ENCODE peak calls at places on chromosomes 13 and 19, in seven cellular contexts. One of them, this sample, is unnamed.

GRCh38 chr19:47353307-47353712 is 4.2 kb downstream of the DHX34 start:
- DNase-seq in osteoblast: no peak
- DNase-seq in CD4-positive, CD25-positive, alpha-beta regulatory T cell: no peak
- DNase-seq in ascending aorta: no peak
- DNase-seq in DND-41: no peak
- DNase-seq in mesendoderm: no peak
- DNase-seq in breast epithelium: no peak
- DNase-seq in this sample: no peak

GRCh38 chr13:108858676-108859075 is 229.3 kb downstream of the MYO16 start:
- DNase-seq in mesendoderm: no peak
- DNase-seq in breast epithelium: no peak
- DNase-seq in osteoblast: no peak
- DNase-seq in ascending aorta: no peak
- DNase-seq in DND-41: no peak
- DNase-seq in CD4-positive, CD25-positive, alpha-beta regulatory T cell: no peak
- DNase-seq in this sample: no peak

GRCh38 chr19:8481191-8481590 is 21.2 kb downstream of the PRAM1 start:
- DNase-seq in ascending aorta: no peak
- DNase-seq in DND-41: no peak
- DNase-seq in osteoblast: no peak
- DNase-seq in breast epithelium: no peak
- DNase-seq in mesendoderm: no peak
- DNase-seq in CD4-positive, CD25-positive, alpha-beta regulatory T cell: no peak
- DNase-seq in this sample: no peak

GRCh38 chr13:40681341-40682051 is 15.1 kb upstream of the FOXO1 start:
- DNase-seq in ascending aorta: no peak
- DNase-seq in osteoblast: no peak
- DNase-seq in DND-41: no peak
- DNase-seq in CD4-positive, CD25-positive, alpha-beta regulatory T cell: no peak
- DNase-seq in mesendoderm: no peak
- DNase-seq in breast epithelium: no peak
- DNase-seq in this sample: no peak

GRCh38 chr13:72643339-72643989 is 84.0 kb downstream of the MZT1 start:
- DNase-seq in breast epithelium: no peak
- DNase-seq in DND-41: peak; percentile 56
- DNase-seq in CD4-positive, CD25-positive, alpha-beta regulatory T cell: peak; percentile 4
- DNase-seq in osteoblast: peak; percentile 89
- DNase-seq in mesendoderm: peak; percentile 35
- DNase-seq in ascending aorta: no peak
- DNase-seq in this sample: no peak

GRCh38 chr13:27131202-27131623 is 40.4 kb downstream of the USP12 start:
- DNase-seq in breast epithelium: no peak
- DNase-seq in ascending aorta: no peak
- DNase-seq in osteoblast: peak; percentile 23
- DNase-seq in mesendoderm: peak; percentile 45
- DNase-seq in CD4-positive, CD25-positive, alpha-beta regulatory T cell: peak; percentile 70
- DNase-seq in DND-41: no peak
- DNase-seq in this sample: no peak

GRCh38 chr13:23321534-23322241 is 111.8 kb downstream of the SACS start:
- DNase-seq in mesendoderm: no peak
- DNase-seq in osteoblast: peak; percentile 88
- DNase-seq in breast epithelium: no peak
- DNase-seq in ascending aorta: peak; percentile 92
- DNase-seq in CD4-positive, CD25-positive, alpha-beta regulatory T cell: no peak
- DNase-seq in DND-41: no peak
- DNase-seq in this sample: peak; percentile 63

GRCh38 chr13:28684257-28684656 is 25.3 kb downstream of the POMP start:
- DNase-seq in mesendoderm: peak; percentile 93
- DNase-seq in osteoblast: no peak
- DNase-seq in CD4-positive, CD25-positive, alpha-beta regulatory T cell: no peak
- DNase-seq in ascending aorta: no peak
- DNase-seq in breast epithelium: no peak
- DNase-seq in DND-41: no peak
- DNase-seq in this sample: no peak

GRCh38 chr19:5407356-5407755 is 47.9 kb upstream of the ZNRF4 start:
- DNase-seq in mesendoderm: peak; percentile 59
- DNase-seq in DND-41: no peak
- DNase-seq in osteoblast: no peak
- DNase-seq in CD4-positive, CD25-positive, alpha-beta regulatory T cell: no peak
- DNase-seq in ascending aorta: no peak
- DNase-seq in breast epithelium: no peak
- DNase-seq in this sample: no peak

GRCh38 chr13:75353786-75354193 is 128.2 kb downstream of the TBC1D4 start:
- DNase-seq in breast epithelium: no peak
- DNase-seq in CD4-positive, CD25-positive, alpha-beta regulatory T cell: no peak
- DNase-seq in DND-41: no peak
- DNase-seq in ascending aorta: no peak
- DNase-seq in mesendoderm: no peak
- DNase-seq in osteoblast: no peak
- DNase-seq in this sample: no peak

GRCh38 chr19:29620931-29621351 is 14.9 kb downstream of the POP4 start:
- DNase-seq in breast epithelium: no peak
- DNase-seq in CD4-positive, CD25-positive, alpha-beta regulatory T cell: no peak
- DNase-seq in mesendoderm: no peak
- DNase-seq in ascending aorta: no peak
- DNase-seq in osteoblast: no peak
- DNase-seq in DND-41: peak; percentile 11
- DNase-seq in this sample: no peak

GRCh38 chr13:59475911-59476310 is 687.8 kb downstream of the DIAPH3 start:
- DNase-seq in ascending aorta: no peak
- DNase-seq in DND-41: no peak
- DNase-seq in osteoblast: no peak
- DNase-seq in CD4-positive, CD25-positive, alpha-beta regulatory T cell: no peak
- DNase-seq in breast epithelium: no peak
- DNase-seq in mesendoderm: peak; percentile 90
- DNase-seq in this sample: no peak

GRCh38 chr13:67133476-67133875 is 96.7 kb downstream of the PCDH9 start:
- DNase-seq in mesendoderm: no peak
- DNase-seq in CD4-positive, CD25-positive, alpha-beta regulatory T cell: no peak
- DNase-seq in DND-41: no peak
- DNase-seq in osteoblast: no peak
- DNase-seq in ascending aorta: no peak
- DNase-seq in breast epithelium: no peak
- DNase-seq in this sample: no peak

GRCh38 chr13:94218537-94218936 is 260.9 kb downstream of the DCT start:
- DNase-seq in osteoblast: no peak
- DNase-seq in CD4-positive, CD25-positive, alpha-beta regulatory T cell: no peak
- DNase-seq in breast epithelium: no peak
- DNase-seq in mesendoderm: no peak
- DNase-seq in ascending aorta: no peak
- DNase-seq in DND-41: no peak
- DNase-seq in this sample: no peak

GRCh38 chr13:40348096-40348679 is 318.3 kb downstream of the FOXO1 start:
- DNase-seq in CD4-positive, CD25-positive, alpha-beta regulatory T cell: no peak
- DNase-seq in mesendoderm: peak; percentile 46
- DNase-seq in breast epithelium: no peak
- DNase-seq in DND-41: no peak
- DNase-seq in osteoblast: no peak
- DNase-seq in ascending aorta: no peak
- DNase-seq in this sample: no peak

GRCh38 chr13:102394158-102395053 is 7.4 kb downstream of the FGF14 start:
- DNase-seq in mesendoderm: peak; percentile 97
- DNase-seq in osteoblast: peak; percentile 93
- DNase-seq in ascending aorta: peak; percentile 95
- DNase-seq in breast epithelium: peak; percentile 93
- DNase-seq in CD4-positive, CD25-positive, alpha-beta regulatory T cell: peak; percentile 89
- DNase-seq in DND-41: no peak
- DNase-seq in this sample: peak; percentile 66

GRCh38 chr19:16076154-16076957 is at the start of gene TPM4:
- DNase-seq in ascending aorta: peak; percentile 97
- DNase-seq in CD4-positive, CD25-positive, alpha-beta regulatory T cell: peak; percentile 84
- DNase-seq in osteoblast: peak; percentile 97
- DNase-seq in mesendoderm: peak; percentile 97
- DNase-seq in breast epithelium: peak; percentile 83
- DNase-seq in DND-41: peak; percentile 84
- DNase-seq in this sample: peak; percentile 75

GRCh38 chr19:46909356-46909755 is 48.6 kb downstream of the ARHGAP35 start:
- DNase-seq in DND-41: no peak
- DNase-seq in mesendoderm: no peak
- DNase-seq in osteoblast: peak; percentile 47
- DNase-seq in CD4-positive, CD25-positive, alpha-beta regulatory T cell: no peak
- DNase-seq in ascending aorta: no peak
- DNase-seq in breast epithelium: no peak
- DNase-seq in this sample: no peak

GRCh38 chr19:49749055-49749716 is 13.9 kb downstream of the TSKS start:
- DNase-seq in mesendoderm: peak; percentile 55
- DNase-seq in ascending aorta: no peak
- DNase-seq in DND-41: no peak
- DNase-seq in breast epithelium: no peak
- DNase-seq in CD4-positive, CD25-positive, alpha-beta regulatory T cell: no peak
- DNase-seq in osteoblast: peak; percentile 90
- DNase-seq in this sample: no peak

DNA sequence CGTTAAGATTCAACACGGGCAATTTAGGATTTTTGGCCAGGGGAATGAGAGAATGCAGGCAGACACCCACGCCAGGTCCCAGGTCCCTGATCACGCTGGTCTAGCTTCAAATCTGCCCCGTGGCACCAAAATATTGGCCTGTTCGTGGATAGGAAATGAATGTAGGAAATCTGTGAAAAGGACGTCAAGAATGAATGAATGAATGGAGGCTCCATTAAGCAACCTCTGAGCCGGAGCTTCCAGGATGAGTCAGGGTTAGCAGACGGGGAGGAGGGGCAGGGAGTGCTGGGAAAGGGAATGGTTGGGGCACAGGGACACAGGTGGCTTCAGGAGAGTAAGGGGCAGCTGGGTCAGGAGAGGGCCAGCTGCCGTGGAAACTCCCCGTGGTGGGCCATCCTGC is 4.2 kb downstream of the SULT2B1 start:
- DNase-seq in breast epithelium: no peak
- DNase-seq in mesendoderm: peak; percentile 85
- DNase-seq in osteoblast: peak; percentile 92
- DNase-seq in CD4-positive, CD25-positive, alpha-beta regulatory T cell: no peak
- DNase-seq in ascending aorta: no peak
- DNase-seq in DND-41: no peak
- DNase-seq in this sample: no peak
- H3K4me1 ChIP-seq in breast epithelium: no peaks in the 10 kb centered on the region
- H3K4me1 ChIP-seq in mesendoderm: no peaks in the 10 kb centered on the region
- H3K4me1 ChIP-seq in osteoblast: peaks cover 10% of the 10 kb centered on the region
- H3K4me1 ChIP-seq in CD4-positive, CD25-positive, alpha-beta regulatory T cell: no peaks in the 10 kb centered on the region
- H3K4me1 ChIP-seq in ascending aorta: no peaks in the 10 kb centered on the region
- H3K4me1 ChIP-seq in DND-41: no peaks in the 10 kb centered on the region
- H3K4me1 ChIP-seq in this sample: no peaks in the 10 kb centered on the region

DNA sequence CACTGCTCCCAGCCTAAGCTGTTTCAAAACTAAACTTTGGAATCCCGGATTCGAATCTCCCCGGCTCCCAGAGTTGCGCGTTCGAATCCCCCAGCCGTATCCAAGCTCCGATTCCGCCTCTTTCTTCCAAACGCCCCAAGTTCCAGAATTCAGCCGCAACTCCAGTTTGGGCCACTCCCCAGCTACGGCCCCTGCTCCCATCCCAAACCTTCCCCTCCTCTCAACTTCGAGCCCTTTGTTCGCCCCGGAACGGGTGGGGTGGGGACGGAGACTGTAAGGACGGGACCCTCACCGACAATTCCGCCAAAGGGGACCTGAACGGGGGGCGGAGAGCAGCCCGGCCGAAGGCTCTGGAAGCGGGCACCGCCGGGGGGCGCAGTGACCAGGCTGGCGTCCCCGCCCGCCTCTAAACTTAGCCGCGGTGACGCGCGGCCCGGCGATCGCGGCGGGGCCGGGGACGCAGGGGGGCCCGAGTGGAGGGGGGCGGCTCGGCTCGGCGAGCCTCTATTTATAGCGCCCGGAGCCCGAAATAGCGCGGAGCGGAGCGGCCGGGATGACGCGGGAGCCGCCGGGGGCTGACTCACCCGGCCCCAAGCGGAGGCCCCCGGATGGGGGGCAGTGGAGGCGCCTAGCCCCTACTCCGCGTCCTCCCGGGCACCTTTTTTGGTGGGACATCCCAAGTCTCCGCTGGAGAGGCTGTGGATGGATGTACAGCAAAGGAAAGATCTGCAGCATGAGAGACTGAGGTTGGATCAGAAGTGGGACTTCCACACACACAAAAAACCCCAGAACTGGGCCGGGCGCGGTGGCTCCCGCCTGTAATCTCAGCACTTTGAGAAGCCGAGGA is 4.9 kb upstream of the ERCC1 start:
- DNase-seq in CD4-positive, CD25-positive, alpha-beta regulatory T cell: no peak
- DNase-seq in osteoblast: peak; percentile 92
- DNase-seq in mesendoderm: peak; percentile 63
- DNase-seq in ascending aorta: peak; percentile 93
- DNase-seq in breast epithelium: no peak
- DNase-seq in DND-41: no peak
- DNase-seq in this sample: no peak
- H3K27ac ChIP-seq in CD4-positive, CD25-positive, alpha-beta regulatory T cell: no peak overlapping the region
- H3K27ac ChIP-seq in osteoblast: peak overlapping the region; percentile 94
- H3K27ac ChIP-seq in mesendoderm: no peak overlapping the region
- H3K27ac ChIP-seq in ascending aorta: peak overlapping the region; percentile 93
- H3K27ac ChIP-seq in breast epithelium: peak overlapping the region; percentile 68
- H3K27ac ChIP-seq in DND-41: no peak overlapping the region
- H3K27ac ChIP-seq in this sample: peak overlapping the region; percentile 100

DNA sequence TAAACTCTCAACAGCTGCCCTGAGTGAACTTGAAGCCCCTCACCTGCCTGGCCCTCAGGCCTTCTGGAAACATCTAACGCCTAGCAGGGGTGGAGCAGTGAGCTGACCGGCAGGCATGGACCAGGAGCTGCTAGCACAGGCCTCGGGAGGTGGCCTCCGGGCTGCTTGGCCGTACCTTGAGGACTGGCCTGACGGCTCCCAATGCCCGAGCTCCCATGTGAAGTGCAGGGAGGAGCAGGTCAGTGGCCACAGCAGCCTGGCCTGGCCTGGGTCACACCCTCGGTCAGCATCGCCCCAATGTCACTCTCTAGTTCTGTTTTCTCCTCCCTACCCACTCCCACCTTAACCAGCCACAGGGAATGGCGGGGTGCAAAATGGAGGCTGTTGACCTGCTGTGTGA is 19.0 kb downstream of the TSHZ3 start:
- DNase-seq in mesendoderm: no peak
- DNase-seq in breast epithelium: no peak
- DNase-seq in DND-41: no peak
- DNase-seq in CD4-positive, CD25-positive, alpha-beta regulatory T cell: no peak
- DNase-seq in osteoblast: no peak
- DNase-seq in ascending aorta: no peak
- DNase-seq in this sample: no peak
- H3K4me1 ChIP-seq in mesendoderm: peaks cover 5% of the 10 kb centered on the region
- H3K4me1 ChIP-seq in breast epithelium: no peaks in the 10 kb centered on the region
- H3K4me1 ChIP-seq in DND-41: no peaks in the 10 kb centered on the region
- H3K4me1 ChIP-seq in CD4-positive, CD25-positive, alpha-beta regulatory T cell: no peaks in the 10 kb centered on the region
- H3K4me1 ChIP-seq in osteoblast: peaks cover 37% of the 10 kb centered on the region
- H3K4me1 ChIP-seq in ascending aorta: no peaks in the 10 kb centered on the region
- H3K4me1 ChIP-seq in this sample: no peaks in the 10 kb centered on the region

GRCh38 chr19:4389511-4390016 is 10.8 kb downstream of the SH3GL1 start:
- DNase-seq in breast epithelium: no peak
- DNase-seq in DND-41: no peak
- DNase-seq in osteoblast: no peak
- DNase-seq in CD4-positive, CD25-positive, alpha-beta regulatory T cell: no peak
- DNase-seq in mesendoderm: no peak
- DNase-seq in ascending aorta: no peak
- DNase-seq in this sample: no peak

GRCh38 chr19:4386038-4386782 is 14.1 kb downstream of the SH3GL1 start:
- DNase-seq in breast epithelium: no peak
- DNase-seq in CD4-positive, CD25-positive, alpha-beta regulatory T cell: no peak
- DNase-seq in osteoblast: peak; percentile 94
- DNase-seq in mesendoderm: no peak
- DNase-seq in DND-41: no peak
- DNase-seq in ascending aorta: no peak
- DNase-seq in this sample: no peak

GRCh38 chr19:4389064-4389375 is 11.3 kb downstream of the SH3GL1 start:
- DNase-seq in mesendoderm: no peak
- DNase-seq in ascending aorta: no peak
- DNase-seq in breast epithelium: no peak
- DNase-seq in osteoblast: no peak
- DNase-seq in CD4-positive, CD25-positive, alpha-beta regulatory T cell: no peak
- DNase-seq in DND-41: no peak
- DNase-seq in this sample: no peak

GRCh38 chr19:4390017-4390861 is 10.1 kb downstream of the SH3GL1 start:
- DNase-seq in CD4-positive, CD25-positive, alpha-beta regulatory T cell: no peak
- DNase-seq in osteoblast: peak; percentile 80
- DNase-seq in ascending aorta: no peak
- DNase-seq in mesendoderm: peak; percentile 96
- DNase-seq in DND-41: no peak
- DNase-seq in breast epithelium: no peak
- DNase-seq in this sample: no peak

GRCh38 chr19:4388171-4389063 is 11.9 kb downstream of the SH3GL1 start:
- DNase-seq in DND-41: no peak
- DNase-seq in ascending aorta: no peak
- DNase-seq in CD4-positive, CD25-positive, alpha-beta regulatory T cell: no peak
- DNase-seq in osteoblast: peak; percentile 79
- DNase-seq in breast epithelium: no peak
- DNase-seq in mesendoderm: no peak
- DNase-seq in this sample: no peak
- H3K27ac ChIP-seq in DND-41: no peak overlapping the region
- H3K27ac ChIP-seq in ascending aorta: peak overlapping the region; percentile 75
- H3K27ac ChIP-seq in CD4-positive, CD25-positive, alpha-beta regulatory T cell: no peak overlapping the region
- H3K27ac ChIP-seq in osteoblast: no peak overlapping the region
- H3K27ac ChIP-seq in breast epithelium: peak overlapping the region; percentile 83
- H3K27ac ChIP-seq in mesendoderm: no peak overlapping the region
- H3K27ac ChIP-seq in this sample: peak overlapping the region; percentile 41